ENCODE peak calls at places on chromosome 10, in nine cellular contexts. E is HEK293T; I is stimulated activated CD8-positive, alpha-beta memory T cell treated with anti-CD3 and anti-CD28 coated beads, Interleukin-2, amount 100 ng/mL, for 1 hour; N is stimulated activated CD4-positive, alpha-beta T cell treated with anti-CD3 and anti-CD28 coated beads, Interleukin-1b, Interleukin-23, amount 100 ng/mL, for 48 hours; J is nucleus accumbens; Q is GM04503; A is CD8-positive, alpha-beta T cell; T is IMR-90; C is left kidney. U is an unnamed sample.

GRCh38 chr10:13375791-13376190 is 27.7 kb upstream of the SEPHS1 start:
- DNase-seq in N (no peak), T (no peak), A (no peak), E (no peak), I (no peak), J (no peak), C (no peak), Q (no peak), U (no peak)

GRCh38 chr10:34176351-34176750 is 638.7 kb downstream of the PARD3 start:
- DNase-seq in N (no peak), T (no peak), Q (no peak), J (no peak), A (no peak), I (no peak), E (no peak), C (no peak), U (no peak)

GRCh38 chr10:110011679-110012078 is 3.9 kb downstream of the ADD3 start:
- DNase-seq in A (no peak), E (no peak), J (no peak), C (no peak), N (no peak), I (no peak), Q (no peak), T (no peak), U (no peak)

GRCh38 chr10:97708976-97709745 is 4.4 kb upstream of the MARVELD1 start:
- DNase-seq in A (no peak), N (peak; percentile 19), E (peak; percentile 64), Q (no peak), I (no peak), T (peak; percentile 88), J (peak; percentile 15), C (peak; percentile 83), U (peak; percentile 61)

GRCh38 chr10:121698902-121699301 is 100.7 kb upstream of the FGFR2 start:
- DNase-seq in T (no peak), N (no peak), E (no peak), C (no peak), Q (no peak), J (no peak), A (no peak), I (no peak), U (no peak)

GRCh38 chr10:30432631-30433285 is 1.2 kb upstream of the MAP3K8 start:
- DNase-seq in N (no peak), T (no peak), I (no peak), J (no peak), Q (no peak), E (no peak), C (no peak), A (no peak), U (no peak)

GRCh38 chr10:35872666-35873065 is 230.6 kb upstream of the FZD8 start:
- DNase-seq in J (no peak), C (no peak), E (no peak), A (no peak), Q (no peak), I (no peak), N (no peak), T (no peak), U (no peak)

GRCh38 chr10:34313353-34313752 is 501.7 kb downstream of the PARD3 start:
- DNase-seq in J (no peak), I (no peak), T (peak; percentile 25), N (no peak), Q (no peak), A (no peak), C (no peak), E (no peak), U (no peak)

GRCh38 chr10:44045020-44045419 is 339.9 kb downstream of the CXCL12 start:
- DNase-seq in N (no peak), C (peak; percentile 44), A (no peak), E (no peak), Q (no peak), J (no peak), I (no peak), T (no peak), U (no peak)

GRCh38 chr10:114234132-114234531 is 4.9 kb upstream of the VWA2 start:
- DNase-seq in J (no peak), I (no peak), N (no peak), Q (no peak), C (no peak), T (no peak), A (no peak), E (no peak), U (no peak)

GRCh38 chr10:120514035-120514620 is 57.1 kb downstream of the PLPP4 start:
- DNase-seq in J (no peak), E (peak; percentile 76), Q (no peak), C (peak; percentile 93), I (no peak), A (no peak), N (no peak), T (peak; percentile 7), U (peak; percentile 78)

GRCh38 chr10:72265508-72265907 is 8.2 kb upstream of the DDIT4 start:
- DNase-seq in T (no peak), E (no peak), C (no peak), A (no peak), J (no peak), N (no peak), Q (no peak), I (no peak), U (no peak)

GRCh38 chr10:14738011-14738510 is 36.6 kb downstream of the FAM107B start:
- DNase-seq in N (no peak), A (no peak), C (no peak), T (no peak), Q (no peak), I (no peak), J (no peak), E (no peak), U (no peak)

GRCh38 chr10:124059552-124059951 is 33.8 kb downstream of the CHST15 start:
- DNase-seq in N (no peak), T (no peak), Q (no peak), A (no peak), I (no peak), J (no peak), C (no peak), E (no peak), U (no peak)

GRCh38 chr10:132141526-132142395 is 45.0 kb upstream of the DPYSL4 start:
- DNase-seq in I (no peak), T (no peak), Q (no peak), C (no peak), N (peak; percentile 0), A (no peak), E (no peak), J (no peak), U (no peak)

GRCh38 chr10:27391916-27392315 is 112.2 kb upstream of the RAB18 start:
- DNase-seq in N (no peak), E (no peak), T (no peak), J (no peak), I (no peak), C (no peak), A (no peak), Q (no peak), U (no peak)

GRCh38 chr10:113997428-113997827 is 46.2 kb upstream of the ADRB1 start:
- DNase-seq in A (no peak), J (no peak), C (no peak), T (no peak), N (no peak), Q (no peak), E (no peak), I (no peak), U (no peak)

GRCh38 chr10:58867683-58868082 is 308.8 kb upstream of the PHYHIPL start:
- DNase-seq in N (no peak), A (no peak), Q (no peak), C (no peak), I (no peak), T (no peak), E (no peak), J (no peak), U (no peak)

GRCh38 chr10:103575416-103576075 is 82.0 kb downstream of the NEURL1 start:
- DNase-seq in T (no peak), I (no peak), Q (no peak), N (no peak), J (no peak), C (no peak), A (no peak), E (no peak), U (no peak)

GRCh38 chr10:82084904-82085303 is 209.9 kb downstream of the NRG3 start:
- DNase-seq in E (no peak), N (no peak), A (no peak), T (no peak), J (no peak), C (no peak), Q (no peak), I (no peak), U (no peak)

GRCh38 chr10:782751-783648 is 93.5 kb upstream of the DIP2C start:
- DNase-seq in A (no peak), E (peak; percentile 6), N (no peak), T (no peak), I (no peak), C (no peak), J (no peak), Q (no peak), U (no peak)

GRCh38 chr10:125118701-125119100 is 41.7 kb downstream of the CTBP2 start:
- DNase-seq in A (no peak), I (no peak), Q (no peak), N (no peak), E (no peak), C (no peak), T (no peak), J (no peak), U (no peak)

GRCh38 chr10:127577376-127577775 is 28.3 kb downstream of the NPS start:
- DNase-seq in N (no peak), Q (no peak), A (no peak), J (no peak), C (peak; percentile 13), I (no peak), E (no peak), T (peak; percentile 25), U (no peak)

GRCh38 chr10:3886666-3887251 is 101.8 kb upstream of the KLF6 start:
- DNase-seq in T (peak; percentile 96), E (no peak), I (no peak), C (peak; percentile 72), Q (peak; percentile 76), N (no peak), A (no peak), J (no peak), U (no peak)

GRCh38 chr10:43689955-43690771 is 41.5 kb upstream of the ZNF32 start:
- DNase-seq in T (peak; percentile 72), Q (no peak), A (peak; percentile 82), E (peak; percentile 86), N (peak; percentile 82), I (peak; percentile 72), J (peak; percentile 62), C (peak; percentile 94), U (peak; percentile 88)

GRCh38 chr10:127976286-127976685 is 69.4 kb downstream of the PTPRE start:
- DNase-seq in E (no peak), I (no peak), J (no peak), T (no peak), A (no peak), Q (no peak), C (no peak), N (no peak), U (no peak)

GRCh38 chr10:32077896-32078295 is 21.7 kb upstream of the KIF5B start:
- DNase-seq in A (no peak), J (no peak), T (peak; percentile 72), Q (peak; percentile 67), I (no peak), C (peak; percentile 3), N (no peak), E (no peak), U (no peak)

GRCh38 chr10:47049056-47049851 is 138.0 kb downstream of the PTPN20 start:
- DNase-seq in E (no peak), Q (no peak), N (no peak), A (no peak), I (no peak), T (no peak), J (no peak), C (no peak), U (no peak)